ENCODE peak calls at places on chromosomes 1 and 21, in four cellular contexts. One of them, this sample, is unnamed. For H3K9me3, the result is how much of the 10 kb centered on the place peaks cover.

GRCh38 chr1:55426156-55426555 is 211.0 kb upstream of the USP24 start:
- DNase-seq in transverse colon: no peak
- DNase-seq in OCI-LY7: no peak
- DNase-seq in NT2/D1: no peak
- DNase-seq in this sample: no peak

GRCh38 chr1:200917291-200917817 is 22.7 kb downstream of the INAVA start:
- DNase-seq in NT2/D1: no peak
- DNase-seq in transverse colon: no peak
- DNase-seq in OCI-LY7: no peak
- DNase-seq in this sample: no peak

GRCh38 chr1:11284784-11285183 is 11.8 kb downstream of the UBIAD1 start:
- DNase-seq in NT2/D1: no peak
- DNase-seq in transverse colon: no peak
- DNase-seq in OCI-LY7: no peak
- DNase-seq in this sample: no peak

GRCh38 chr1:8154621-8155052 is 128.5 kb upstream of the ERRFI1 start:
- DNase-seq in transverse colon: no peak
- DNase-seq in OCI-LY7: no peak
- DNase-seq in NT2/D1: no peak
- DNase-seq in this sample: peak

GRCh38 chr1:109634292-109634691 is 14.7 kb downstream of the AMPD2 start:
- DNase-seq in OCI-LY7: no peak
- DNase-seq in transverse colon: no peak
- DNase-seq in NT2/D1: no peak
- DNase-seq in this sample: no peak

GRCh38 chr1:181126289-181126688 is 37.8 kb downstream of the IER5 start:
- DNase-seq in OCI-LY7: no peak
- DNase-seq in transverse colon: no peak
- DNase-seq in NT2/D1: no peak
- DNase-seq in this sample: no peak

GRCh38 chr21:25273945-25274344 is 333.3 kb downstream of the MRPL39 start:
- DNase-seq in NT2/D1: no peak
- DNase-seq in OCI-LY7: no peak
- DNase-seq in transverse colon: no peak
- DNase-seq in this sample: no peak

GRCh38 chr1:84796201-84796600 is 96.8 kb downstream of the LPAR3 start:
- DNase-seq in OCI-LY7: no peak
- DNase-seq in transverse colon: no peak
- DNase-seq in NT2/D1: no peak
- DNase-seq in this sample: no peak

GRCh38 chr1:209202826-209203439 is 380.6 kb upstream of the CAMK1G start:
- DNase-seq in OCI-LY7: peak
- DNase-seq in transverse colon: no peak
- DNase-seq in NT2/D1: peak
- DNase-seq in this sample: no peak

GRCh38 chr1:85579619-85580018 is 942 bp upstream of the CCN1 start:
- DNase-seq in transverse colon: no peak
- DNase-seq in NT2/D1: no peak
- DNase-seq in OCI-LY7: no peak
- DNase-seq in this sample: peak

GRCh38 chr21:38567577-38568360 is 69.5 kb upstream of the ERG start:
- DNase-seq in NT2/D1: peak
- DNase-seq in OCI-LY7: no peak
- DNase-seq in transverse colon: no peak
- DNase-seq in this sample: no peak

GRCh38 chr1:102790997-102791396 is 317.3 kb downstream of the COL11A1 start:
- DNase-seq in NT2/D1: no peak
- DNase-seq in OCI-LY7: no peak
- DNase-seq in transverse colon: no peak
- DNase-seq in this sample: no peak

GRCh38 chr1:185934476-185935189 is 200.4 kb downstream of the HMCN1 start:
- DNase-seq in OCI-LY7: no peak
- DNase-seq in transverse colon: no peak
- DNase-seq in NT2/D1: no peak
- DNase-seq in this sample: no peak

GRCh38 chr1:67144696-67145095 is 9.9 kb upstream of the C1orf141 start:
- DNase-seq in transverse colon: no peak
- DNase-seq in OCI-LY7: peak
- DNase-seq in NT2/D1: no peak
- DNase-seq in this sample: no peak

GRCh38 chr1:170261669-170262068 is 115.9 kb downstream of the NTMT2 start:
- DNase-seq in OCI-LY7: no peak
- DNase-seq in NT2/D1: no peak
- DNase-seq in transverse colon: no peak
- DNase-seq in this sample: no peak

GRCh38 chr1:40210514-40211204 is 37.1 kb upstream of the TMCO2 start:
- DNase-seq in NT2/D1: no peak
- DNase-seq in transverse colon: no peak
- DNase-seq in OCI-LY7: no peak
- DNase-seq in this sample: no peak

GRCh38 chr21:14438204-14438603 is 55.3 kb upstream of the HSPA13 start:
- DNase-seq in NT2/D1: no peak
- DNase-seq in transverse colon: no peak
- DNase-seq in OCI-LY7: no peak
- DNase-seq in this sample: no peak

GRCh38 chr21:46662765-46663500 is 27.5 kb downstream of the PRMT2 start:
- DNase-seq in NT2/D1: no peak
- DNase-seq in OCI-LY7: no peak
- DNase-seq in transverse colon: no peak
- DNase-seq in this sample: no peak

GRCh38 chr1:92277105-92277504 is 21.7 kb downstream of the GLMN start:
- DNase-seq in OCI-LY7: no peak
- DNase-seq in transverse colon: no peak
- DNase-seq in NT2/D1: no peak
- DNase-seq in this sample: no peak

GRCh38 chr1:64537942-64538341 is 68.0 kb downstream of the CACHD1 start:
- DNase-seq in transverse colon: no peak
- DNase-seq in OCI-LY7: no peak
- DNase-seq in NT2/D1: no peak
- DNase-seq in this sample: no peak

GRCh38 chr1:228842094-228842775 is 107.0 kb downstream of the RHOU start:
- DNase-seq in NT2/D1: peak
- DNase-seq in transverse colon: no peak
- DNase-seq in OCI-LY7: no peak
- DNase-seq in this sample: no peak

GRCh38 chr1:29271724-29272123 is 35.4 kb downstream of the PTPRU start:
- DNase-seq in OCI-LY7: no peak
- DNase-seq in NT2/D1: peak
- DNase-seq in transverse colon: peak
- DNase-seq in this sample: peak

GRCh38 chr1:87024936-87025537 is 110.6 kb downstream of the HS2ST1 start:
- DNase-seq in NT2/D1: peak
- DNase-seq in transverse colon: no peak
- DNase-seq in OCI-LY7: peak
- DNase-seq in this sample: no peak

GRCh38 chr1:94883688-94884087 is 43.2 kb downstream of the CNN3 start:
- DNase-seq in NT2/D1: no peak
- DNase-seq in OCI-LY7: no peak
- DNase-seq in transverse colon: no peak
- DNase-seq in this sample: no peak

GRCh38 chr1:109214695-109215623 is 1.2 kb downstream of the SARS1 start:
- DNase-seq in NT2/D1: no peak
- DNase-seq in transverse colon: peak
- DNase-seq in OCI-LY7: peak
- DNase-seq in this sample: no peak

GRCh38 chr21:15514073-15514946 is 215.5 kb upstream of the USP25 start:
- DNase-seq in NT2/D1: no peak
- DNase-seq in transverse colon: peak
- DNase-seq in OCI-LY7: peak
- DNase-seq in this sample: no peak

GRCh38 chr21:32329776-32330175 is 31.1 kb downstream of the MRAP start:
- DNase-seq in NT2/D1: no peak
- DNase-seq in OCI-LY7: no peak
- DNase-seq in transverse colon: no peak
- DNase-seq in this sample: no peak

GRCh38 chr21:45828580-45829565 is 152.7 kb upstream of the COL6A1 start:
- DNase-seq in transverse colon: no peak
- DNase-seq in NT2/D1: no peak
- DNase-seq in OCI-LY7: no peak
- DNase-seq in this sample: no peak

GRCh38 chr1:4519954-4520353 is 134.5 kb upstream of the AJAP1 start:
- DNase-seq in transverse colon: no peak
- DNase-seq in NT2/D1: no peak
- DNase-seq in OCI-LY7: no peak
- DNase-seq in this sample: no peak
- H3K9me3 ChIP-seq in transverse colon: under half
- H3K9me3 ChIP-seq in NT2/D1: under half
- H3K9me3 ChIP-seq in OCI-LY7: under half
- H3K9me3 ChIP-seq in this sample: under half

GRCh38 chr21:9767592-9768375 is 753.6 kb upstream of the TPTE start:
- DNase-seq in NT2/D1: no peak
- DNase-seq in transverse colon: no peak
- DNase-seq in OCI-LY7: no peak
- DNase-seq in this sample: no peak
- H3K9me3 ChIP-seq in NT2/D1: under half
- H3K9me3 ChIP-seq in transverse colon: under half
- H3K9me3 ChIP-seq in OCI-LY7: under half
- H3K9me3 ChIP-seq in this sample: under half

DNA sequence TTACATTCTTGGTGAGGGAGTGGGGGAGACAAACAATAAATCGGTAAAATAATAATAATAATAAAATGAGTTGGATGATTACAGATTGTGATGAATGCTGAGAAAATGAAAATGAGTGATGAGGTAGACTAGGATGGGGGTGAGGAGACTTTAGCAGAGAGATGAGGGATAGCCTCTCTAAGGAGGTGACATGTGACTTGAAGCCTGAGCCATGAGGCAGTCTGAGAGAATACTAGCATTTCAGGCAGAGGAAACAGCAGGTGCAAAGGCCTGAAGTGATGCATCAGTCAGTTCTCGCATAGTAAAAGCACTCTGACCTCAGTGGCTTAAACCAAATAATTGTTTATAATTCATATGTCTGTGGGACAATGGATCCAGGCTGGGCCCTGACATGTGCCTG is 181.2 kb downstream of the AGBL4 start:
- DNase-seq in OCI-LY7: no peak
- DNase-seq in NT2/D1: no peak
- DNase-seq in transverse colon: no peak
- DNase-seq in this sample: no peak
- H3K9me3 ChIP-seq in OCI-LY7: under half
- H3K9me3 ChIP-seq in NT2/D1: under half
- H3K9me3 ChIP-seq in transverse colon: under half
- H3K9me3 ChIP-seq in this sample: under half

GRCh38 chr1:248695451-248696132 is 7.0 kb downstream of the OR14I1 start:
- DNase-seq in NT2/D1: no peak
- DNase-seq in transverse colon: no peak
- DNase-seq in OCI-LY7: no peak
- DNase-seq in this sample: no peak

GRCh38 chr1:248697907-248698306 is 4.7 kb downstream of the OR14I1 start:
- DNase-seq in OCI-LY7: no peak
- DNase-seq in transverse colon: no peak
- DNase-seq in NT2/D1: no peak
- DNase-seq in this sample: no peak

GRCh38 chr1:248696775-248697174 is 5.8 kb downstream of the OR14I1 start:
- DNase-seq in transverse colon: no peak
- DNase-seq in OCI-LY7: no peak
- DNase-seq in NT2/D1: no peak
- DNase-seq in this sample: no peak

GRCh38 chr1:248696261-248696660 is 6.3 kb downstream of the OR14I1 start:
- DNase-seq in transverse colon: peak
- DNase-seq in NT2/D1: no peak
- DNase-seq in OCI-LY7: peak
- DNase-seq in this sample: no peak

GRCh38 chr1:248699099-248699498 is 3.5 kb downstream of the OR14I1 start:
- DNase-seq in OCI-LY7: no peak
- DNase-seq in transverse colon: no peak
- DNase-seq in NT2/D1: no peak
- DNase-seq in this sample: no peak
- H3K9me3 ChIP-seq in OCI-LY7: under half
- H3K9me3 ChIP-seq in transverse colon: under half
- H3K9me3 ChIP-seq in NT2/D1: under half
- H3K9me3 ChIP-seq in this sample: under half

GRCh38 chr1:45259053-45259452 is 52.6 kb upstream of the ZSWIM5 start:
- DNase-seq in NT2/D1: no peak
- DNase-seq in transverse colon: no peak
- DNase-seq in OCI-LY7: no peak
- DNase-seq in this sample: no peak
- H3K9me3 ChIP-seq in NT2/D1: under half
- H3K9me3 ChIP-seq in transverse colon: under half
- H3K9me3 ChIP-seq in OCI-LY7: under half
- H3K9me3 ChIP-seq in this sample: under half

DNA sequence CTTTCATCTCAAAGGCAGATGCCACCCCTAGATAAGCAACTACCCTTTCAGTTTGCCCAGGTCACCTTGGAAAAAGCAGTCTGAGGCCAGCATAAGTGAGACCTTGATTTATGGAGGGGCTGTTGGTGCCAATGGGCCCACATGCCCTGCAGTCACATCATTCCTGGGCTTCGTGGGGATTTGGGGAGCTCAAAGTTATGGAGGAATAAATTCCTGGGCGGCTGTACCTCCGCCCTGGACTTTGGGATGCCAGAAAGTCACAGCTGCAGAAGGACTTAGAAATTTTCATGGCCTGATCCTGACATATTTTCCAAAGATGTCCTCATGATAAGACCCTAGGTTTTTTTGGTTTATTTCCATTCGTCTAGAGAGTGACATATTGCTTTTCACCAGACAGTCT is 2.8 kb upstream of the SDHB start:
- DNase-seq in transverse colon: no peak
- DNase-seq in OCI-LY7: no peak
- DNase-seq in NT2/D1: no peak
- DNase-seq in this sample: no peak
- H3K9me3 ChIP-seq in transverse colon: under half
- H3K9me3 ChIP-seq in OCI-LY7: under half
- H3K9me3 ChIP-seq in NT2/D1: under half
- H3K9me3 ChIP-seq in this sample: under half

GRCh38 chr1:4803335-4803734 is 148.9 kb downstream of the AJAP1 start:
- DNase-seq in NT2/D1: no peak
- DNase-seq in transverse colon: no peak
- DNase-seq in OCI-LY7: no peak
- DNase-seq in this sample: no peak

GRCh38 chr1:4801192-4801924 is 146.9 kb downstream of the AJAP1 start:
- DNase-seq in NT2/D1: no peak
- DNase-seq in OCI-LY7: no peak
- DNase-seq in transverse colon: peak
- DNase-seq in this sample: peak

GRCh38 chr1:4802024-4802423 is 147.6 kb downstream of the AJAP1 start:
- DNase-seq in OCI-LY7: no peak
- DNase-seq in NT2/D1: no peak
- DNase-seq in transverse colon: no peak
- DNase-seq in this sample: no peak

GRCh38 chr1:4805987-4806386 is 151.6 kb downstream of the AJAP1 start:
- DNase-seq in OCI-LY7: no peak
- DNase-seq in NT2/D1: no peak
- DNase-seq in transverse colon: no peak
- DNase-seq in this sample: no peak
- H3K9me3 ChIP-seq in OCI-LY7: under half
- H3K9me3 ChIP-seq in NT2/D1: under half
- H3K9me3 ChIP-seq in transverse colon: under half
- H3K9me3 ChIP-seq in this sample: under half